ENCODE peak calls at places on chromosomes 13 and 19, in nine cellular contexts. Q is GM23338, Z is HS-5, O is WTC11, B is activated gamma-delta T cell treated with Interleukin-2 at 50 U/mL for 16 hours, N is T47D, L is PC-3, V is anterior cingulate cortex, D is SK-N-DZ. A is an unnamed sample.

GRCh38 chr13:39602277-39602613 is 748 bp downstream of the LHFPL6 start:
- DNase-seq in D (no peak), Q (no peak), L (no peak), N (no peak), Z (no peak), O (no peak), B (no peak), V (no peak), A (no peak)

GRCh38 chr13:79225487-79226232 is 180.4 kb downstream of the RBM26 start:
- DNase-seq in N (no peak), Q (no peak), Z (no peak), L (peak), O (no peak), D (peak), V (no peak), B (no peak), A (no peak)

GRCh38 chr13:49516467-49516866 is 20.7 kb downstream of the PHF11 start:
- DNase-seq in L (no peak), V (no peak), N (no peak), O (no peak), B (no peak), D (no peak), Z (no peak), Q (no peak), A (no peak)

GRCh38 chr19:41753159-41753558 is 2.2 kb upstream of the CEACAM6 start:
- DNase-seq in B (peak), L (peak), V (no peak), Q (peak), Z (no peak), D (no peak), N (peak), O (peak), A (peak)

GRCh38 chr13:111458001-111458531 is 137.6 kb downstream of the TEX29 start:
- DNase-seq in D (no peak), Q (no peak), V (no peak), Z (no peak), L (no peak), N (no peak), O (no peak), B (no peak), A (no peak)

GRCh38 chr19:44512326-44513298 is 12.3 kb upstream of the ZNF180 start:
- DNase-seq in L (peak), O (peak), V (no peak), B (no peak), N (no peak), Z (peak), Q (peak), D (peak), A (no peak)

GRCh38 chr19:593505-593904 is 3.8 kb downstream of the HCN2 start:
- DNase-seq in D (no peak), Q (no peak), Z (no peak), B (no peak), O (no peak), V (no peak), N (no peak), L (no peak), A (no peak)

GRCh38 chr13:109476001-109476400 is 310.4 kb downstream of the IRS2 start:
- DNase-seq in O (no peak), L (no peak), N (no peak), D (no peak), Q (no peak), V (no peak), Z (no peak), B (no peak), A (no peak)

GRCh38 chr13:65808061-65808460 is 1422.1 kb downstream of the PCDH9 start:
- DNase-seq in V (no peak), Z (peak), L (no peak), D (no peak), Q (no peak), O (no peak), N (no peak), B (no peak), A (no peak)

GRCh38 chr13:40974460-40975407 is 44.4 kb downstream of the ELF1 start:
- DNase-seq in N (no peak), Q (peak), D (no peak), Z (no peak), B (peak), O (no peak), V (no peak), L (peak), A (peak)

GRCh38 chr13:38530492-38530891 is 156.4 kb upstream of the FREM2 start:
- DNase-seq in N (peak), D (no peak), O (no peak), V (no peak), Z (no peak), Q (peak), B (no peak), L (peak), A (no peak)

GRCh38 chr13:64723735-64724134 is 2506.4 kb downstream of the PCDH9 start:
- DNase-seq in V (no peak), N (no peak), Q (peak), L (peak), D (peak), Z (peak), O (no peak), B (no peak), A (no peak)

GRCh38 chr19:2274937-2275535 is 6.9 kb downstream of the PEAK3 start:
- DNase-seq in B (peak), O (peak), D (peak), L (peak), Z (no peak), V (peak), Q (peak), N (peak), A (no peak)

GRCh38 chr13:77503398-77503797 is 32.1 kb upstream of the SCEL start:
- DNase-seq in Q (no peak), B (no peak), Z (no peak), O (no peak), V (no peak), L (no peak), N (no peak), D (no peak), A (no peak)

A was measured in effector CD4-positive, alpha-beta T cell.